ENCODE peak calls at places on chromosomes 12 and 14, in four cellular contexts. One of them, this sample, is unnamed.

GRCh38 chr12:19428261-19428660 is 11.0 kb upstream of the AEBP2 start:
- DNase-seq in CD8-positive, alpha-beta T cell: no peak
- DNase-seq in pancreas: no peak
- DNase-seq in mucosa of descending colon: no peak
- DNase-seq in this sample: no peak

GRCh38 chr12:107921062-107921461 is 146.6 kb downstream of the ASCL4 start:
- DNase-seq in CD8-positive, alpha-beta T cell: no peak
- DNase-seq in pancreas: no peak
- DNase-seq in mucosa of descending colon: no peak
- DNase-seq in this sample: no peak

GRCh38 chr14:92997343-92998061 is 74.6 kb downstream of the CHGA start:
- DNase-seq in CD8-positive, alpha-beta T cell: no peak
- DNase-seq in pancreas: no peak
- DNase-seq in mucosa of descending colon: no peak
- DNase-seq in this sample: no peak

GRCh38 chr14:69979882-69980281 is 100.7 kb downstream of the SMOC1 start:
- DNase-seq in CD8-positive, alpha-beta T cell: no peak
- DNase-seq in pancreas: no peak
- DNase-seq in mucosa of descending colon: no peak
- DNase-seq in this sample: no peak

GRCh38 chr12:86838709-86839108 is 582.5 kb upstream of the MGAT4C start:
- DNase-seq in CD8-positive, alpha-beta T cell: no peak
- DNase-seq in pancreas: no peak
- DNase-seq in mucosa of descending colon: no peak
- DNase-seq in this sample: peak; percentile 4

GRCh38 chr14:35368583-35368982 is 36.0 kb downstream of the NFKBIA start:
- DNase-seq in CD8-positive, alpha-beta T cell: no peak
- DNase-seq in pancreas: no peak
- DNase-seq in mucosa of descending colon: no peak
- DNase-seq in this sample: peak; percentile 55

GRCh38 chr12:29403991-29404390 is 23.0 kb upstream of the ERGIC2 start:
- DNase-seq in CD8-positive, alpha-beta T cell: no peak
- DNase-seq in pancreas: no peak
- DNase-seq in mucosa of descending colon: no peak
- DNase-seq in this sample: no peak

GRCh38 chr12:89707992-89708792 is 446 bp downstream of the ATP2B1 start:
- DNase-seq in CD8-positive, alpha-beta T cell: peak; percentile 47
- DNase-seq in pancreas: peak; percentile 79
- DNase-seq in mucosa of descending colon: peak; percentile 43
- DNase-seq in this sample: peak; percentile 62

GRCh38 chr14:74739293-74740030 is 23.7 kb upstream of the YLPM1 start:
- DNase-seq in CD8-positive, alpha-beta T cell: no peak
- DNase-seq in pancreas: no peak
- DNase-seq in mucosa of descending colon: no peak
- DNase-seq in this sample: no peak

GRCh38 chr12:106134294-106134949 is 4.3 kb downstream of the NUAK1 start:
- DNase-seq in CD8-positive, alpha-beta T cell: no peak
- DNase-seq in pancreas: no peak
- DNase-seq in mucosa of descending colon: no peak
- DNase-seq in this sample: no peak

GRCh38 chr14:99945732-99946651 is 119.2 kb upstream of the EVL start:
- DNase-seq in CD8-positive, alpha-beta T cell: no peak
- DNase-seq in pancreas: no peak
- DNase-seq in mucosa of descending colon: no peak
- DNase-seq in this sample: peak; percentile 62

GRCh38 chr14:90671382-90671781 is 144.8 kb downstream of the TTC7B start:
- DNase-seq in CD8-positive, alpha-beta T cell: no peak
- DNase-seq in pancreas: no peak
- DNase-seq in mucosa of descending colon: no peak
- DNase-seq in this sample: no peak

GRCh38 chr14:71497645-71498086 is 434.6 kb upstream of the RGS6 start:
- DNase-seq in CD8-positive, alpha-beta T cell: no peak
- DNase-seq in pancreas: no peak
- DNase-seq in mucosa of descending colon: no peak
- DNase-seq in this sample: no peak

GRCh38 chr12:12439636-12440035 is 82.8 kb downstream of the BORCS5 start:
- DNase-seq in CD8-positive, alpha-beta T cell: peak; percentile 49
- DNase-seq in pancreas: no peak
- DNase-seq in mucosa of descending colon: no peak
- DNase-seq in this sample: no peak

GRCh38 chr14:58607571-58608317 is 30.0 kb upstream of the DACT1 start:
- DNase-seq in CD8-positive, alpha-beta T cell: no peak
- DNase-seq in pancreas: no peak
- DNase-seq in mucosa of descending colon: no peak
- DNase-seq in this sample: no peak

GRCh38 chr14:32070282-32070681 is 6.8 kb upstream of the ARHGAP5 start:
- DNase-seq in CD8-positive, alpha-beta T cell: no peak
- DNase-seq in pancreas: no peak
- DNase-seq in mucosa of descending colon: no peak
- DNase-seq in this sample: no peak

GRCh38 chr12:19239046-19239445 is 109.5 kb downstream of the PLEKHA5 start:
- DNase-seq in CD8-positive, alpha-beta T cell: no peak
- DNase-seq in pancreas: no peak
- DNase-seq in mucosa of descending colon: no peak
- DNase-seq in this sample: no peak

GRCh38 chr12:94717112-94717511 is 66.8 kb upstream of the TMCC3 start:
- DNase-seq in CD8-positive, alpha-beta T cell: no peak
- DNase-seq in pancreas: no peak
- DNase-seq in mucosa of descending colon: no peak
- DNase-seq in this sample: peak; percentile 17

GRCh38 chr14:92726135-92726932 is 22.1 kb downstream of the LGMN start:
- DNase-seq in CD8-positive, alpha-beta T cell: peak; percentile 22
- DNase-seq in pancreas: peak; percentile 65
- DNase-seq in mucosa of descending colon: peak; percentile 84
- DNase-seq in this sample: no peak

GRCh38 chr12:111757361-111758119 is 9.2 kb upstream of the ALDH2 start:
- DNase-seq in CD8-positive, alpha-beta T cell: no peak
- DNase-seq in pancreas: peak; percentile 81
- DNase-seq in mucosa of descending colon: no peak
- DNase-seq in this sample: peak; percentile 52

GRCh38 chr12:68368332-68368731 is 36.2 kb upstream of the MDM1 start:
- DNase-seq in CD8-positive, alpha-beta T cell: no peak
- DNase-seq in pancreas: no peak
- DNase-seq in mucosa of descending colon: no peak
- DNase-seq in this sample: no peak

GRCh38 chr14:42541535-42542001 is 934.9 kb downstream of the LRFN5 start:
- DNase-seq in CD8-positive, alpha-beta T cell: no peak
- DNase-seq in pancreas: no peak
- DNase-seq in mucosa of descending colon: no peak
- DNase-seq in this sample: no peak

GRCh38 chr14:72545411-72546311 is 348.2 kb downstream of the DPF3 start:
- DNase-seq in CD8-positive, alpha-beta T cell: no peak
- DNase-seq in pancreas: no peak
- DNase-seq in mucosa of descending colon: no peak
- DNase-seq in this sample: no peak

GRCh38 chr14:95046711-95047681 is 110.3 kb downstream of the DICER1 start:
- DNase-seq in CD8-positive, alpha-beta T cell: no peak
- DNase-seq in pancreas: no peak
- DNase-seq in mucosa of descending colon: peak; percentile 32
- DNase-seq in this sample: no peak

GRCh38 chr14:105858676-105859025 is 332.3 kb downstream of the TMEM121 start:
- DNase-seq in CD8-positive, alpha-beta T cell: peak; percentile 5
- DNase-seq in pancreas: peak; percentile 40
- DNase-seq in mucosa of descending colon: no peak
- DNase-seq in this sample: no peak

GRCh38 chr12:1606021-1606622 is 11.7 kb upstream of the FBXL14 start:
- DNase-seq in CD8-positive, alpha-beta T cell: peak; percentile 46
- DNase-seq in pancreas: peak; percentile 98
- DNase-seq in mucosa of descending colon: peak; percentile 93
- DNase-seq in this sample: peak; percentile 66

GRCh38 chr12:113057565-113058485 is 1.3 kb downstream of the DTX1 start:
- DNase-seq in CD8-positive, alpha-beta T cell: no peak
- DNase-seq in pancreas: peak; percentile 56
- DNase-seq in mucosa of descending colon: no peak
- DNase-seq in this sample: peak; percentile 77

GRCh38 chr12:111444314-111444705 is 38.6 kb downstream of the SH2B3 start:
- DNase-seq in CD8-positive, alpha-beta T cell: no peak
- DNase-seq in pancreas: no peak
- DNase-seq in mucosa of descending colon: peak; percentile 5
- DNase-seq in this sample: no peak

GRCh38 chr12:102454330-102454729 is 26.0 kb downstream of the IGF1 start:
- DNase-seq in CD8-positive, alpha-beta T cell: no peak
- DNase-seq in pancreas: no peak
- DNase-seq in mucosa of descending colon: no peak
- DNase-seq in this sample: no peak

GRCh38 chr14:64591809-64592208 is 42.0 kb downstream of the PPP1R36 start:
- DNase-seq in CD8-positive, alpha-beta T cell: no peak
- DNase-seq in pancreas: no peak
- DNase-seq in mucosa of descending colon: no peak
- DNase-seq in this sample: no peak

GRCh38 chr14:45633220-45633984 is 380.4 kb upstream of the MIS18BP1 start:
- DNase-seq in CD8-positive, alpha-beta T cell: no peak
- DNase-seq in pancreas: no peak
- DNase-seq in mucosa of descending colon: no peak
- DNase-seq in this sample: no peak

DNA sequence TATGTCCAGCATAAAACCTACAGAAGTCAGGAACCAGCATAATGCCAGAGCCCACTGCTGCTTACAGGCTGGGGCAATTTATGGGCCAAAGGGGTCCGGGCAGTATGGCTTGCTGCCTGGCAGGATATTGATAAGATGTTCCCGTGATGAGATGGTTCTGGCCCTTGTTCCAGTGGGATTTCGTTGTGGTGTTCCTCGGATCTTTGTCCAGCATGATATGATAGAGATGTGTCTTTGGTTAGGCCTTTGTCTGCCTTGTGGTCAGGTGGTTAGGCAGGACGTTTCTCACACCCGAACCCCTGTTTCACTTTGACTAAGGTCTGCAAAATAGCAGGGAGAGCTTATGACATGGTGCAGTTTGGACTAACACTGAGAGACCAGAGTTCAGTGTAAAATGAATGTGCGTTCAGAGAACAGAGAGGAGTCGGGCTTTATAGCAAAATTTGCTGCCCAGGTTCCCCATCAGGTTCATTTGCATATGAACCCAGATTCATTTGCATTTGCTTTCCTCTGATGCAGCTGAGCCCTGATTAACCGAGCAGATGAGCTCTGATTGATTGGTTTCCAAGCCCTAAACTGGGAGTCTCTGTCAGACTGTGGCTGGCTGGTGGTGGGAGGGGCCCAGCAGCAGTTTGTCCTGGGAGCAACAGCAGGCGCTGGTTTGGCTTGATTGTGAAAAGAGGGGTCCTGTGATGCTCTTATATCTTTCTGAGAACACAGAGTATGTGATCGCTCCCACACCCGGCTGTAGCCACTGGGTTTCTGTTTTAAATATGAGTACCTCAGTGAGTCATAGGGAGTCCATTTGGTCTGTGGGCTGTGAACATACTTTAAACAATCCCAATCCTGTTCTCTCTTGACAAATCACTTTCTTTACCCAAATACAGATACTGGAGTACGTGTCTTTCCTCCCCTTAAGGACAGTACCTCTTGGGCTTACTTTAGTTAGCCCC is 156.3 kb upstream of the PZP start:
- DNase-seq in CD8-positive, alpha-beta T cell: no peak
- DNase-seq in pancreas: no peak
- DNase-seq in mucosa of descending colon: peak; percentile 8
- DNase-seq in this sample: peak; percentile 64
- H3K4me3 ChIP-seq in CD8-positive, alpha-beta T cell: no peak overlapping the region
- H3K4me3 ChIP-seq in pancreas: no peak overlapping the region
- H3K4me3 ChIP-seq in mucosa of descending colon: no peak overlapping the region
- H3K4me3 ChIP-seq in this sample: no peak overlapping the region

GRCh38 chr14:23077962-23078361 is 17.0 kb downstream of the ACIN1 start:
- DNase-seq in CD8-positive, alpha-beta T cell: no peak
- DNase-seq in pancreas: no peak
- DNase-seq in mucosa of descending colon: no peak
- DNase-seq in this sample: no peak

GRCh38 chr14:23078692-23079116 is 16.2 kb downstream of the ACIN1 start:
- DNase-seq in CD8-positive, alpha-beta T cell: no peak
- DNase-seq in pancreas: no peak
- DNase-seq in mucosa of descending colon: peak; percentile 58
- DNase-seq in this sample: no peak

GRCh38 chr14:23080474-23080873 is 14.5 kb downstream of the ACIN1 start:
- DNase-seq in CD8-positive, alpha-beta T cell: no peak
- DNase-seq in pancreas: no peak
- DNase-seq in mucosa of descending colon: no peak
- DNase-seq in this sample: no peak

GRCh38 chr14:23076785-23077408 is 18.0 kb downstream of the ACIN1 start:
- DNase-seq in CD8-positive, alpha-beta T cell: peak; percentile 43
- DNase-seq in pancreas: no peak
- DNase-seq in mucosa of descending colon: no peak
- DNase-seq in this sample: peak; percentile 58

GRCh38 chr14:23079716-23080115 is 15.2 kb downstream of the ACIN1 start:
- DNase-seq in CD8-positive, alpha-beta T cell: no peak
- DNase-seq in pancreas: no peak
- DNase-seq in mucosa of descending colon: no peak
- DNase-seq in this sample: no peak
- H3K36me3 ChIP-seq in CD8-positive, alpha-beta T cell: peaks cover 80% of the 10 kb centered on the region
- H3K36me3 ChIP-seq in pancreas: peaks cover 5% of the 10 kb centered on the region
- H3K36me3 ChIP-seq in mucosa of descending colon: peaks cover 9% of the 10 kb centered on the region
- H3K36me3 ChIP-seq in this sample: peaks cover 46% of the 10 kb centered on the region

DNA sequence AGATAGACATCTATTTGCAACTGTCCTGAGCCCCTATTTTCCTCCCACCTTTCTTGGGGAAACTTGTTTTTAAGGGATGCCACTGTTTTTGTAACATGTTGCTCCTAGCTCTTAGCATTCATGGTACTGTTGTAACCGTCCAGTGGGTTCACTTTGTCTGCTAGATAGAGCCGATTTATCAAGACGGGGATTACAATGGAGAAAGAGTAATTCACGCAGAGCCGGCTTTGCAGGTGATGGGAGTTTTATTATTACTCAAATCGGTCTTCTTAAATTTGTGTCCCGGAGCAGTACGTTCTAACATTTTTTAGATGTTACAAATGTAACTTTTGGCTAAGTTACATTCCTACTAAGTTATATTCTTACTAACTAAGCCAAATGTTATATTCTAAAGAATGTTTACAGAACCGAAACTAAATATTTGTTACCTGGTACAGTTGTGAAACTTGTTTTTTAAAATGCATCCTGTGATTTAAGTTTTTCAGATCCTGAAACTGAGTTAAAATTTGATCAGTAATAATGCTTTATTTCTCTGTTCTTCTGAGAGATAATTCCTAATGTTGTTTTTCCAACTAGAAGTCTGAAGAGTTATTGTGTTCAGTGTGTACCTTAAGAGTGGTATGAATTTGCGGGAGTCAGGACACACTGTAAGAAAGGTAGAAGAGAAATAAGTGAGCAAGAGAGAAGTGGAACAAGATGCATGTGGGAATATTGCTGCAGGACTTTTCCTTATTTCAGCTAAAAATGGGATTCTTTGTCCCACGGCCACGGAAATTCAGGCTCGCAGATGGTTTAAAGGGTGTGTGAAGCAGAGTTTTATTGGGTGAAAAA is 20.6 kb upstream of the CLEC2D start:
- DNase-seq in CD8-positive, alpha-beta T cell: no peak
- DNase-seq in pancreas: no peak
- DNase-seq in mucosa of descending colon: peak; percentile 16
- DNase-seq in this sample: no peak
- H3K4me3 ChIP-seq in CD8-positive, alpha-beta T cell: peak overlapping the region; percentile 81
- H3K4me3 ChIP-seq in pancreas: peak overlapping the region; percentile 31
- H3K4me3 ChIP-seq in mucosa of descending colon: peak overlapping the region; percentile 35
- H3K4me3 ChIP-seq in this sample: peak overlapping the region; percentile 69

DNA sequence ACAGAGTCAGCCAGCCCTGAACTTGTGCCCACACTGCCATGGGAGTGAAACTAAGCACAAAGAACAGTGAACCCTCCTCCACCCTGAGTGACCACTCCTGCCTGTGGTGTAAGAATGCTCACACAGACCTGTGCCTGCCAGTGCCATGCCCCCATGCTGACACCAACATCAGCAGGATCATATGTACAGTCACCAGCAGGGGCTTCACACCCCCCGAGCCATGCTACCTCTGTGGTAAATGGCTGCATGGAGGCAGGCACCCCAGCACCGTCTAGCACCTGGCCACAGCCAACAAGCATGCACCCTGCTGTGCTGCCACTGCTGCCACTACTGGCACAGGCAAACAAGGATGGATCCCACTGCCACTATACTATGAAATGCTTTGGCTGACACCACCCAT is 344.4 kb upstream of the CCDC196 start:
- DNase-seq in CD8-positive, alpha-beta T cell: no peak
- DNase-seq in pancreas: no peak
- DNase-seq in mucosa of descending colon: no peak
- DNase-seq in this sample: peak; percentile 11
- H3K36me3 ChIP-seq in CD8-positive, alpha-beta T cell: no peaks in the 10 kb centered on the region
- H3K36me3 ChIP-seq in pancreas: no peaks in the 10 kb centered on the region
- H3K36me3 ChIP-seq in mucosa of descending colon: no peaks in the 10 kb centered on the region
- H3K36me3 ChIP-seq in this sample: no peaks in the 10 kb centered on the region

This sample was measured in H7.